ENCODE peak calls at places on chromosomes 12 and 14, in six cellular contexts. One of them, this sample, is unnamed.

GRCh38 chr14:23696706-23697239 is 60.6 kb downstream of the DHRS2 start:
- DNase-seq in lower lobe of right lung: no peak
- DNase-seq in H1: no peak
- DNase-seq in ovary: no peak
- DNase-seq in SK-N-SH: no peak
- DNase-seq in Peyer's patch: no peak
- DNase-seq in this sample: no peak

GRCh38 chr12:81811778-81812125 is 52.6 kb upstream of the PPFIA2 start:
- DNase-seq in Peyer's patch: no peak
- DNase-seq in ovary: no peak
- DNase-seq in lower lobe of right lung: no peak
- DNase-seq in H1: no peak
- DNase-seq in SK-N-SH: no peak
- DNase-seq in this sample: no peak

GRCh38 chr12:70044170-70044569 is 199.1 kb upstream of the CNOT2 start:
- DNase-seq in H1: no peak
- DNase-seq in ovary: no peak
- DNase-seq in lower lobe of right lung: no peak
- DNase-seq in Peyer's patch: no peak
- DNase-seq in SK-N-SH: no peak
- DNase-seq in this sample: no peak

GRCh38 chr12:71166869-71167268 is 9.1 kb upstream of the TSPAN8 start:
- DNase-seq in lower lobe of right lung: no peak
- DNase-seq in ovary: no peak
- DNase-seq in Peyer's patch: no peak
- DNase-seq in SK-N-SH: no peak
- DNase-seq in H1: no peak
- DNase-seq in this sample: no peak

GRCh38 chr14:86038401-86038985 is 508.5 kb downstream of the FLRT2 start:
- DNase-seq in Peyer's patch: no peak
- DNase-seq in ovary: no peak
- DNase-seq in H1: peak
- DNase-seq in lower lobe of right lung: peak
- DNase-seq in SK-N-SH: peak
- DNase-seq in this sample: peak

GRCh38 chr14:101975231-101975630 is 10.9 kb downstream of the DYNC1H1 start:
- DNase-seq in ovary: no peak
- DNase-seq in lower lobe of right lung: no peak
- DNase-seq in H1: no peak
- DNase-seq in Peyer's patch: no peak
- DNase-seq in SK-N-SH: no peak
- DNase-seq in this sample: no peak

GRCh38 chr12:121404734-121405133 is 4.8 kb downstream of the RNF34 start:
- DNase-seq in ovary: no peak
- DNase-seq in lower lobe of right lung: no peak
- DNase-seq in Peyer's patch: no peak
- DNase-seq in SK-N-SH: peak
- DNase-seq in H1: no peak
- DNase-seq in this sample: no peak

GRCh38 chr12:38282886-38283285 is 33.7 kb upstream of the ALG10B start:
- DNase-seq in lower lobe of right lung: no peak
- DNase-seq in SK-N-SH: no peak
- DNase-seq in Peyer's patch: no peak
- DNase-seq in H1: no peak
- DNase-seq in ovary: no peak
- DNase-seq in this sample: no peak

GRCh38 chr14:61661471-61661988 is 33.8 kb upstream of the HIF1A start:
- DNase-seq in Peyer's patch: no peak
- DNase-seq in H1: no peak
- DNase-seq in ovary: no peak
- DNase-seq in lower lobe of right lung: no peak
- DNase-seq in SK-N-SH: no peak
- DNase-seq in this sample: no peak

GRCh38 chr12:46933947-46934346 is 108.2 kb upstream of the SLC38A4 start:
- DNase-seq in Peyer's patch: no peak
- DNase-seq in H1: no peak
- DNase-seq in lower lobe of right lung: no peak
- DNase-seq in SK-N-SH: no peak
- DNase-seq in ovary: no peak
- DNase-seq in this sample: no peak

GRCh38 chr12:13986031-13986430 is 4.6 kb upstream of the GRIN2B start:
- DNase-seq in Peyer's patch: no peak
- DNase-seq in ovary: no peak
- DNase-seq in SK-N-SH: no peak
- DNase-seq in H1: no peak
- DNase-seq in lower lobe of right lung: no peak
- DNase-seq in this sample: no peak

GRCh38 chr14:50619569-50620141 is 48.5 kb downstream of the SAV1 start:
- DNase-seq in lower lobe of right lung: no peak
- DNase-seq in SK-N-SH: peak
- DNase-seq in Peyer's patch: no peak
- DNase-seq in ovary: no peak
- DNase-seq in H1: no peak
- DNase-seq in this sample: no peak

GRCh38 chr12:109855377-109855776 is 22.2 kb upstream of the TRPV4 start:
- DNase-seq in lower lobe of right lung: no peak
- DNase-seq in H1: no peak
- DNase-seq in ovary: no peak
- DNase-seq in Peyer's patch: no peak
- DNase-seq in SK-N-SH: no peak
- DNase-seq in this sample: no peak

GRCh38 chr12:30517320-30517719 is 178.3 kb downstream of the IPO8 start:
- DNase-seq in Peyer's patch: no peak
- DNase-seq in ovary: no peak
- DNase-seq in lower lobe of right lung: no peak
- DNase-seq in H1: no peak
- DNase-seq in SK-N-SH: no peak
- DNase-seq in this sample: no peak

GRCh38 chr12:68497702-68498101 is 113.0 kb upstream of the RAP1B start:
- DNase-seq in lower lobe of right lung: no peak
- DNase-seq in SK-N-SH: no peak
- DNase-seq in H1: no peak
- DNase-seq in ovary: no peak
- DNase-seq in Peyer's patch: no peak
- DNase-seq in this sample: no peak

GRCh38 chr14:64502476-64503183 is 1.0 kb downstream of the ZBTB25 start:
- DNase-seq in SK-N-SH: no peak
- DNase-seq in lower lobe of right lung: no peak
- DNase-seq in ovary: no peak
- DNase-seq in H1: no peak
- DNase-seq in Peyer's patch: no peak
- DNase-seq in this sample: peak

GRCh38 chr12:19200261-19200660 is 70.7 kb downstream of the PLEKHA5 start:
- DNase-seq in ovary: no peak
- DNase-seq in lower lobe of right lung: no peak
- DNase-seq in Peyer's patch: no peak
- DNase-seq in SK-N-SH: no peak
- DNase-seq in H1: no peak
- DNase-seq in this sample: no peak

GRCh38 chr14:55585854-55586253 is 5.8 kb downstream of the KTN1 start:
- DNase-seq in lower lobe of right lung: no peak
- DNase-seq in SK-N-SH: no peak
- DNase-seq in H1: no peak
- DNase-seq in Peyer's patch: no peak
- DNase-seq in ovary: no peak
- DNase-seq in this sample: no peak

GRCh38 chr14:102095871-102096568 is 9.2 kb upstream of the HSP90AA1 start:
- DNase-seq in lower lobe of right lung: no peak
- DNase-seq in Peyer's patch: no peak
- DNase-seq in SK-N-SH: peak
- DNase-seq in ovary: no peak
- DNase-seq in H1: peak
- DNase-seq in this sample: no peak

GRCh38 chr14:61569783-61570182 is 125.5 kb upstream of the HIF1A start:
- DNase-seq in lower lobe of right lung: peak
- DNase-seq in ovary: no peak
- DNase-seq in H1: no peak
- DNase-seq in Peyer's patch: no peak
- DNase-seq in SK-N-SH: no peak
- DNase-seq in this sample: no peak

GRCh38 chr14:59321184-59321952 is 132.9 kb downstream of the DAAM1 start:
- DNase-seq in H1: no peak
- DNase-seq in Peyer's patch: no peak
- DNase-seq in SK-N-SH: no peak
- DNase-seq in lower lobe of right lung: no peak
- DNase-seq in ovary: no peak
- DNase-seq in this sample: no peak

GRCh38 chr14:97218713-97219355 is 421.7 kb downstream of the VRK1 start:
- DNase-seq in ovary: no peak
- DNase-seq in SK-N-SH: peak
- DNase-seq in lower lobe of right lung: no peak
- DNase-seq in H1: peak
- DNase-seq in Peyer's patch: no peak
- DNase-seq in this sample: no peak

GRCh38 chr14:95041477-95042020 is 115.8 kb downstream of the DICER1 start:
- DNase-seq in Peyer's patch: peak
- DNase-seq in ovary: no peak
- DNase-seq in lower lobe of right lung: no peak
- DNase-seq in H1: no peak
- DNase-seq in SK-N-SH: no peak
- DNase-seq in this sample: no peak

GRCh38 chr14:54650331-54651017 is 83.5 kb downstream of the SAMD4A start:
- DNase-seq in ovary: no peak
- DNase-seq in lower lobe of right lung: peak
- DNase-seq in SK-N-SH: no peak
- DNase-seq in Peyer's patch: no peak
- DNase-seq in H1: no peak
- DNase-seq in this sample: peak

GRCh38 chr14:95483843-95484165 is 32.6 kb downstream of the SYNE3 start:
- DNase-seq in lower lobe of right lung: no peak
- DNase-seq in ovary: no peak
- DNase-seq in Peyer's patch: no peak
- DNase-seq in H1: no peak
- DNase-seq in SK-N-SH: no peak
- DNase-seq in this sample: no peak

GRCh38 chr12:15982471-15982870 is 71.3 kb downstream of the DERA start:
- DNase-seq in SK-N-SH: peak
- DNase-seq in ovary: no peak
- DNase-seq in Peyer's patch: no peak
- DNase-seq in lower lobe of right lung: no peak
- DNase-seq in H1: no peak
- DNase-seq in this sample: no peak

GRCh38 chr12:98698603-98699463 is 53.7 kb downstream of the APAF1 start:
- DNase-seq in lower lobe of right lung: no peak
- DNase-seq in Peyer's patch: peak
- DNase-seq in ovary: peak
- DNase-seq in H1: peak
- DNase-seq in SK-N-SH: peak
- DNase-seq in this sample: peak

GRCh38 chr12:132205271-132206092 is 61.2 kb downstream of the NOC4L start:
- DNase-seq in SK-N-SH: peak
- DNase-seq in lower lobe of right lung: no peak
- DNase-seq in Peyer's patch: no peak
- DNase-seq in ovary: no peak
- DNase-seq in H1: no peak
- DNase-seq in this sample: no peak
- H3K27ac ChIP-seq in SK-N-SH: no peak
- H3K27ac ChIP-seq in lower lobe of right lung: no peak
- H3K27ac ChIP-seq in Peyer's patch: no peak
- H3K27ac ChIP-seq in ovary: no peak
- H3K27ac ChIP-seq in H1: no peak
- H3K27ac ChIP-seq in this sample: no peak

DNA sequence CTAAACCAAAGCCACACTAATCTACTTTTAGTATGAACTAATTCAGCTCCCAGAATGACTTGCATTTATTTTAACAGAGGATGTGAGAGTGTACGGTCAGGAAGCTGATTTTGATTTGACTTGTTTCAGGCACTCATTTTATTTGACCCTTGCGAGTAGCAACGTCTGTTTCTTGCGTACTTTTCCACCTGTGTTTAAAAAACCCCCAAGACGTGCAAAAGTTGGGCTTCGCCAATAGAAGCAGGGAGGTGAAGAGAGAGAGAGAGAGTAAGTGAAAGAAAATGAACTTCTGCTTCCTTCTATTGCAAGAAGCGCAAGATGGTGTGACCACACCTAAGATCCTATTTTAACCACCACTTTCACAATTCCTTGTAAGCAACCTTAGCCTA is 6.7 kb upstream of the SLC15A4 start:
- DNase-seq in lower lobe of right lung: no peak
- DNase-seq in ovary: no peak
- DNase-seq in Peyer's patch: no peak
- DNase-seq in H1: no peak
- DNase-seq in SK-N-SH: no peak
- DNase-seq in this sample: no peak
- TF ChIP-seq CTCF in lower lobe of right lung: no peak
- TF ChIP-seq CTCF in ovary: no peak
- TF ChIP-seq CTCF in Peyer's patch: no peak
- TF ChIP-seq CTCF in H1: no peak
- TF ChIP-seq CTCF in SK-N-SH: no peak
- TF ChIP-seq CTCF in this sample: no peak

DNA sequence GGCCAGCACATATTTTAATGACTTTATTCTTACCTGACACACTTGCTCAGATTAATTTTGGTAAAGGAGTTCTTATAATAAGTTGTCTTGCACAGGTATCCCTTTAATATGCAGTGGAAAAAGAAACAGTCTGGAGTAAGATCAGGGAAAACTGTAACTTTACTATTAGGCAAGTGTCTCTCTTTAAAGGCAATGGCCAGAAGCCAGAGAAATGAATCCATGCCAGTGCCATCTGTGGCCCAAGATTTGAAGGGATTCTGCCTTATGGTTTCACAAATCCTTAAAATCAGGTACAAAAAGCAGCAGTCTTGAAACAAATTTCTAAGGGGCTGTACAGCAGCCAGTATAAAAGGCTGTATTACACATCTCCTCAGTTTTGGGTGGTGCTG is 22.4 kb downstream of the NFYB start:
- DNase-seq in H1: no peak
- DNase-seq in ovary: no peak
- DNase-seq in lower lobe of right lung: no peak
- DNase-seq in SK-N-SH: no peak
- DNase-seq in Peyer's patch: no peak
- DNase-seq in this sample: no peak
- H3K4me3 ChIP-seq in H1: no peak
- H3K4me3 ChIP-seq in ovary: no peak
- H3K4me3 ChIP-seq in lower lobe of right lung: no peak
- H3K4me3 ChIP-seq in SK-N-SH: no peak
- H3K4me3 ChIP-seq in Peyer's patch: no peak
- H3K4me3 ChIP-seq in this sample: no peak

DNA sequence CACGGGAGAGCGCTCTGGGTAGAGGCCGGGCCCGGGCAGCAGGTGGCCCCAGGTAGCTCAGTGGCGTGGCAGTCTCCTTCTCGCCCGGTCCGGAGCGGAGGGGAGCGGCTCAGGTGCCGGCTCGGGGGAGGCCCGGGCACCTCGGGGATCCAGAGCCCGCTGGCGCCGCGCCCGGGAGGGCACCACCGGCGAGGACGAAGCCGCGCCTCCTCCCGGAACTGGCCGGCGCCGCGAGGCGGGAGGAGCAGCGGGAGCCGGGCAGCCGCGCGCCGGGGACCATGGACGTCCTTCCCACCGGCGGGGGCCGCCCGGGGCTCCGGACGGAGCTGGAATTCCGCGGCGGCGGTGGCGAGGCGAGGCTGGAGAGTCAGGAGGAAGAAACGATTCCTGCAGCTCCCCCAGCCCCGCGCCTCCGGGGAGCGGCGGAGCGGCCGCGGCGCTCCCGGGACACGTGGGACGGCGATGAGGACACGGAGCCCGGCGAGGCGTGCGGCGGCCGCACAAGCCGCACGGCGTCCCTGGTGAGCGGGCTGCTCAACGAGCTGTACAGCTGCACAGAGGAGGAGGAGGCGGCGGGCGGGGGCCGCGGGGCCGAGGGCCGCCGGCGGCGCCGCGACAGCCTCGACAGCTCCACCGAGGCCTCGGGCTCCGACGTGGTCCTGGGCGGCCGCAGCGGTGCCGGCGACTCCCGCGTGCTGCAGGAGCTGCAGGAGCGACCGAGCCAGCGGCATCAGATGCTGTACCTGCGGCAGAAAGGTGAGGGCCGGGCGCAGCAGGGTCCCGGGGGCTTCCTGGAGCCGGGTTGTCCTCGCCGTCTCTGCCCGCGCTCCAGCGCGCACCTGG is 21.5 kb upstream of the GNS start:
- DNase-seq in ovary: peak
- DNase-seq in SK-N-SH: peak
- DNase-seq in Peyer's patch: peak
- DNase-seq in H1: peak
- DNase-seq in lower lobe of right lung: peak
- DNase-seq in this sample: peak
- H3K27ac ChIP-seq in ovary: peak
- H3K27ac ChIP-seq in SK-N-SH: no peak
- H3K27ac ChIP-seq in Peyer's patch: peak
- H3K27ac ChIP-seq in H1: no peak
- H3K27ac ChIP-seq in lower lobe of right lung: peak
- H3K27ac ChIP-seq in this sample: peak